ENCODE peak calls at places on chromosomes 3 and 15, in four cellular contexts. G, X, S and Y are unnamed samples.

GRCh38 chr15:52735231-52736089 is 54.7 kb downstream of the ONECUT1 start:
- DNase-seq in G (peak), X (peak), S (peak), Y (peak)

GRCh38 chr3:147619925-147620580 is 210.9 kb downstream of the ZIC1 start:
- DNase-seq in X (no peak), G (no peak), S (no peak), Y (no peak)

GRCh38 chr3:3082547-3082924 is 27.6 kb downstream of the IL5RA start:
- DNase-seq in S (no peak), G (no peak), X (no peak), Y (no peak)

GRCh38 chr3:72791132-72791531 is 57.1 kb downstream of the SHQ1 start:
- DNase-seq in S (no peak), G (no peak), X (no peak), Y (no peak)

GRCh38 chr3:101781166-101781565 is 2.2 kb downstream of the NXPE3 start:
- DNase-seq in X (no peak), G (no peak), S (no peak), Y (peak)

GRCh38 chr3:44439499-44440295 is 37.8 kb downstream of the ZNF445 start:
- DNase-seq in X (no peak), S (peak), G (no peak), Y (no peak)

GRCh38 chr15:80482686-80483085 is 78.5 kb downstream of the ARNT2 start:
- DNase-seq in S (no peak), X (no peak), G (no peak), Y (no peak)

GRCh38 chr3:116640119-116640518 is 69.5 kb upstream of the TUSC7 start:
- DNase-seq in X (no peak), S (no peak), G (no peak), Y (no peak)

GRCh38 chr15:62846805-62847481 is 195.6 kb upstream of the TPM1 start:
- DNase-seq in S (no peak), X (no peak), G (no peak), Y (no peak)

GRCh38 chr3:189392969-189393368 is 221.2 kb downstream of the TPRG1 start:
- DNase-seq in X (no peak), G (peak), S (no peak), Y (no peak)

GRCh38 chr3:13025090-13025489 is 48.1 kb downstream of the IQSEC1 start:
- DNase-seq in S (no peak), X (no peak), G (peak), Y (no peak)

GRCh38 chr3:49017978-49018706 is at the start of gene DALRD3:
- DNase-seq in S (peak), G (peak), X (peak), Y (peak)

GRCh38 chr3:99023590-99024192 is 122.2 kb upstream of the DCBLD2 start:
- DNase-seq in G (peak), X (peak), S (peak), Y (peak)

GRCh38 chr15:84731774-84732173 is 15.8 kb upstream of the SEC11A start:
- DNase-seq in G (no peak), X (no peak), S (no peak), Y (no peak)

GRCh38 chr3:156211583-156211982 is 91.2 kb downstream of the KCNAB1 start:
- DNase-seq in X (no peak), S (no peak), G (no peak), Y (no peak)

GRCh38 chr3:105253225-105253624 is 113.5 kb upstream of the ALCAM start:
- DNase-seq in G (no peak), X (peak), S (no peak), Y (no peak)

GRCh38 chr3:158749526-158749925 is 17.3 kb upstream of the RARRES1 start:
- DNase-seq in S (no peak), G (no peak), X (no peak), Y (no peak)

GRCh38 chr3:194877311-194878119 is 191.8 kb downstream of the FAM43A start:
- DNase-seq in S (no peak), G (no peak), X (no peak), Y (no peak)

GRCh38 chr3:122004123-122004522 is 17.9 kb downstream of the ILDR1 start:
- DNase-seq in X (no peak), G (no peak), S (no peak), Y (no peak)

GRCh38 chr3:46482632-46483311 is 15.0 kb upstream of the RTP3 start:
- DNase-seq in X (no peak), G (no peak), S (no peak), Y (no peak)

GRCh38 chr3:84724877-84725276 is 233.9 kb upstream of the CADM2 start:
- DNase-seq in G (no peak), X (no peak), S (no peak), Y (no peak)

GRCh38 chr3:46649436-46649835 is 37.1 kb downstream of the FAM240A start:
- DNase-seq in X (no peak), G (no peak), S (no peak), Y (no peak)

GRCh38 chr15:77580991-77581682 is 51.6 kb downstream of the LINGO1 start:
- DNase-seq in X (no peak), G (no peak), S (no peak), Y (no peak)

GRCh38 chr15:77576538-77576937 is 56.2 kb downstream of the LINGO1 start:
- DNase-seq in X (no peak), G (no peak), S (no peak), Y (no peak)

GRCh38 chr15:77577350-77577749 is 55.4 kb downstream of the LINGO1 start:
- DNase-seq in X (peak), G (no peak), S (no peak), Y (no peak)

GRCh38 chr15:77579498-77580188 is 53.1 kb downstream of the LINGO1 start:
- DNase-seq in G (no peak), S (no peak), X (no peak), Y (no peak)

GRCh38 chr15:77578641-77579372 is 53.9 kb downstream of the LINGO1 start:
- DNase-seq in S (no peak), G (no peak), X (no peak), Y (no peak)
- TF ChIP-seq EZH2phosphoT487 in S (no peak), G (no peak), X (no peak), Y (no peak)

GRCh38 chr3:108327168-108327567 is 30.8 kb downstream of the HHLA2 start:
- DNase-seq in G (no peak), S (no peak), X (no peak), Y (no peak)

GRCh38 chr3:108320746-108321350 is 24.5 kb downstream of the HHLA2 start:
- DNase-seq in G (no peak), S (no peak), X (no peak), Y (peak)

GRCh38 chr3:108319428-108320053 is 23.2 kb downstream of the HHLA2 start:
- DNase-seq in G (no peak), X (no peak), S (no peak), Y (no peak)

GRCh38 chr3:108324177-108324576 is 27.8 kb downstream of the HHLA2 start:
- DNase-seq in G (no peak), S (no peak), X (no peak), Y (no peak)

GRCh38 chr3:108322352-108322751 is 26.0 kb downstream of the HHLA2 start:
- DNase-seq in G (no peak), X (no peak), S (peak), Y (no peak)
- TF ChIP-seq EZH2phosphoT487 in G (no peak), X (no peak), S (no peak), Y (no peak)

GRCh38 chr15:46441294-46442062 is 806.6 kb downstream of the SQOR start:
- DNase-seq in X (peak), S (no peak), G (no peak), Y (no peak)
- TF ChIP-seq EZH2phosphoT487 in X (no peak), S (no peak), G (no peak), Y (no peak)

GRCh38 chr15:50879016-50879415 is 29.5 kb upstream of the AP4E1 start:
- DNase-seq in X (no peak), S (peak), G (no peak), Y (no peak)

GRCh38 chr15:50880221-50880620 is 28.3 kb upstream of the AP4E1 start:
- DNase-seq in X (no peak), G (no peak), S (no peak), Y (no peak)

GRCh38 chr15:50883903-50884302 is 24.6 kb upstream of the AP4E1 start:
- DNase-seq in X (no peak), S (peak), G (no peak), Y (no peak)

GRCh38 chr15:50881121-50882048 is 27.1 kb upstream of the AP4E1 start:
- DNase-seq in X (no peak), G (no peak), S (peak), Y (no peak)

DNA sequence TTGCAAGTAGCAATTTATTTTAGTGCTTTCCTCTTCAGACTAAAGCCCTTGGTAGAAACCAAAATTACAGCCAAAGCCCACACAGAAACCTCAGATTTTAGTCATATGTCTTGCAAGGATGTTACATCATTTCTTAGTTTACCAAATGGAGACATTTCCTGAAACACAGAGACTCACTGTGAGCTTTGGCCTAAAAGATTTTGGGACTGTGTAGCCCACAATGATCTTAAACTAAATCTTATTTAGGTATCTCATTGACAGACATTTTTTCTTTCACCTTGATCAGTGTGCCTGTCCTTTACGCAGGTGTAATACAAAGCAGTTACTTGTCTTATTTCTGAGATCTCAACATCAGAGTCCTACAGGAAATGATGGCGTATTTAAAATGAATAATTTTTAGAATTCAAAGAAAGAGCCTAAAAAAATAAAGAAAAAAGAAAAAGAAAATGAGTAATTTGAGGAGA is 27.8 kb upstream of the AP4E1 start:
- DNase-seq in X (no peak), G (no peak), S (peak), Y (no peak)
- TF ChIP-seq EZH2phosphoT487 in X (no peak), G (no peak), S (no peak), Y (no peak)

GRCh38 chr3:64748244-64748894 is 60.6 kb upstream of the ADAMTS9 start:
- DNase-seq in S (no peak), G (no peak), X (no peak), Y (peak)
- TF ChIP-seq EZH2phosphoT487 in S (no peak), G (no peak), X (no peak), Y (no peak)

GRCh38 chr3:129184396-129184656 is 630 bp upstream of the CNBP start:
- DNase-seq in G (no peak), S (peak), X (no peak), Y (peak)
- TF ChIP-seq EZH2phosphoT487 in G (no peak), S (no peak), X (no peak), Y (no peak)

DNA sequence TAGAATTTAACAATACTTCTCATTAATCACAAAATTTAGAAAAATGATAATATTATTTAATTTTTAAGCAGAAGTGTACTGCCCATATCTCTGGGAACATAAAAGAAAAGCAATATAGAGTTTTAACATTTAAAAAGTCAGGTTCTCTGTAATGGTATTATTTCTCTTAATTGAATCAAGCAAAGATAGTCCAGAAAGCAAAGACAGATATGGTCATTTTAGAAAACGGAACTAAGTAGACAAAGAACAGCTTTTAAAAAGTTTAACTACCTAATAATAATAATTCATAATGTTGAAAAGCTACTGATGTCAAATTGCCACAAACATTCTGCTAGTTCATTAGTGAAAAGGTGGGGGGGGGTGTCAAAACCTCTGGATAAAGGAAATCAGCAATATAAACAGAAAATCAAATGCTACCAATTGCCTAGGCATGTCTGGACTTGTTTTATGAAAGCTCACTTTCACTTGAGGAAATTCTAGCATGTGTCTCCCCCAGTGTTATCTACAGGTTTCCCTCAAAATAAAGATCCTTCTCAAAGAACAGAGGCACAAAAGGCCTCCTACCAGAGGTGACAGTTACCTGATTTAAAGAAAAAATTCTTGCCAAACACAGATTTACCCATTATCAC is 1.7 kb downstream of the ZMAT3 start:
- DNase-seq in X (no peak), S (no peak), G (no peak), Y (no peak)
- TF ChIP-seq EZH2phosphoT487 in X (no peak), S (no peak), G (no peak), Y (no peak)

DNA sequence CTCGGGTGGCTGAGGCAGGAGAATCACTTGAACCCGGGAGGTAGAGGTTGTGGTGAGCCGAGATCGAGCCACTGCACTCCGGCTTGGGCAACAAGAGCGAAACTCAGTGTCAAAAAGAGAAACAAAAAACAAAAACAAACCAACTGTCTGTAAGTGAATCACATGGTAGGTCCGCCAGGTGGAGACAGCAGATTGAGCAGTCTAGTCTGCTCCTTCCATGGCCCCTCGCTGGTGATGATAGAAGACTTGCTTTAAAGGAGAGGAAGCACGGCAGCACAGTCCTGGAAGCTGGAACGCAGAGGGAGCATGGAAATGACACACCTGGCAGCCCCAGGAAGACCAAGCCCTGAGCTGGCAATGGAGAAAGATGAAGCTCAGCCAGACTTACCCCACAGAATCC is 31.4 kb upstream of the MGLL start:
- DNase-seq in S (peak), G (no peak), X (peak), Y (peak)
- TF ChIP-seq EZH2phosphoT487 in S (no peak), G (no peak), X (no peak), Y (no peak)

GRCh38 chr3:154085799-154086198 is 35.4 kb upstream of the ARHGEF26 start:
- DNase-seq in X (no peak), S (no peak), G (no peak), Y (no peak)

GRCh38 chr3:154086286-154086685 is 34.9 kb upstream of the ARHGEF26 start:
- DNase-seq in S (no peak), X (no peak), G (no peak), Y (no peak)

GRCh38 chr3:154090116-154090420 is 31.1 kb upstream of the ARHGEF26 start:
- DNase-seq in X (no peak), S (no peak), G (no peak), Y (no peak)

DNA sequence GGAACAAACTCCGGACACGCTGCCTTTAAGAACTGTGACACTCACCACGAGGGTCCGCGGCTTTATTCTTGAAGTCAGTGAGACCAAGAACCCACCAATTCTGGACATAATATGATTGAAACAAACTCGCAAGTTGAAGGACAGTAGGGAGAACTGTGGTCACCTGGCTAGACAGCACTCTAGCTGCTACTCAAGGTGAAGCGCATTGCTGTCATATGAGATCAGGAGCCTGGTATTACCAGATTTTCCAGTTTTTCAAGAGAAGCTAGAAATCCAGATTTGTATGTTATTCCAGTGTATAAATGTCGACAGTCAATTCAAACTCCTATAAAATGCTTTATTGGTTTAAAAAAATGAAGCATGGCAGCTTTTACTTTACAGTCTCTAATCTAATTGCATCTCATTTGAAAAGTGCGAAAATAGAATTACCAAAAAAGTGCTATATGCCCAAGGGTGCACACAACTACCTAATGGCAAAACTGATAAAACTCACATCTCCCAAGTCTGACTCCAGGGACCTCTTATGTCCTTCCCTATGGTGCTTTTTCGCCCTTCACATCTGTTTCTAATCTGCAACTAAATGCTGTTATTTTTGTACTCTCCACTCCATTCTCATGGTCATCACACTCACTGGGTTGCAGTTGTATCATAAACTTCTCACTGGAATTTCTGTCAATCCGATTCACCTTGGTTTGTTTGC is 31.6 kb upstream of the ARHGEF26 start:
- DNase-seq in X (no peak), G (no peak), S (no peak), Y (no peak)
- TF ChIP-seq EZH2phosphoT487 in X (no peak), G (no peak), S (no peak), Y (no peak)

DNA sequence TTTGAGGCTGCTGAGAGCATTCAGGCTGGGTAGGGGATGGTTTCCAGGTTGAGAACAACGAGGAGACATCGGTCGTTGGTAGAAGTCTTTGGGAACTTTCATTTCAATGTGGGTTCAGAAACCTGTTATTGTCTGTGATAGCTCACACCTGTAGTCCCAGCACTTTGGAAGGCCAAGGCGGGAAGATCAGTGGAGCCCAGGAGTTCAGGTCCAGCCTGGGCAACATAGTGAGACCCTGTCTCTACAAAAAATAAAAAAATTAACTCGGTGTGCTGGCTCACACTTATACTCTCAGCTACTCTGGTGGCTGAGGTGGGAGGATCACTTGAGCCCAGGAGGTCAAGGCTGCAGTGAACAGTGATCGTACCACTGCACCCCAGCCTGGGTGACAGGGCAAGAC is 988 bp upstream of the RNF168 start:
- DNase-seq in G (no peak), X (no peak), S (no peak), Y (no peak)
- TF ChIP-seq EZH2phosphoT487 in G (no peak), X (no peak), S (no peak), Y (no peak)